ENCODE peak calls at places on chromosomes 5 and 9, in six cellular contexts. P is Peyer's patch, W is type B pancreatic cell, K is neural crest cell, E is GM10248, U is endodermal cell. S is an unnamed sample.

GRCh38 chr9:122371851-122372250 is 1.0 kb downstream of the PTGS1 start:
- DNase-seq in P (no peak), K (no peak), E (no peak), U (no peak), W (no peak), S (no peak)

GRCh38 chr5:41995193-41995592 is 70.1 kb downstream of the FBXO4 start:
- DNase-seq in K (no peak), U (no peak), P (no peak), W (no peak), E (no peak), S (no peak)

GRCh38 chr5:156475831-156476551 is 149.0 kb downstream of the SGCD start:
- DNase-seq in P (no peak), U (peak), K (no peak), W (no peak), E (no peak), S (peak)

GRCh38 chr9:85332487-85332886 is 409.3 kb downstream of the AGTPBP1 start:
- DNase-seq in P (no peak), E (no peak), W (no peak), U (peak), K (no peak), S (no peak)

GRCh38 chr5:151200913-151201445 is 22.9 kb downstream of the CCDC69 start:
- DNase-seq in E (no peak), P (no peak), U (no peak), K (no peak), W (peak), S (no peak)

GRCh38 chr5:13976867-13977479 is 32.5 kb upstream of the DNAH5 start:
- DNase-seq in U (peak), K (peak), P (no peak), W (no peak), E (no peak), S (no peak)

GRCh38 chr5:31827862-31828261 is 188.9 kb downstream of the PDZD2 start:
- DNase-seq in P (no peak), K (no peak), W (no peak), E (no peak), U (no peak), S (no peak)

GRCh38 chr5:138967806-138968448 is 92.8 kb upstream of the LRRTM2 start:
- DNase-seq in W (no peak), E (no peak), P (peak), K (no peak), U (no peak), S (no peak)

GRCh38 chr9:137411670-137412380 is 11.1 kb downstream of the EXD3 start:
- DNase-seq in W (no peak), P (peak), E (peak), U (no peak), K (no peak), S (peak)

DNA sequence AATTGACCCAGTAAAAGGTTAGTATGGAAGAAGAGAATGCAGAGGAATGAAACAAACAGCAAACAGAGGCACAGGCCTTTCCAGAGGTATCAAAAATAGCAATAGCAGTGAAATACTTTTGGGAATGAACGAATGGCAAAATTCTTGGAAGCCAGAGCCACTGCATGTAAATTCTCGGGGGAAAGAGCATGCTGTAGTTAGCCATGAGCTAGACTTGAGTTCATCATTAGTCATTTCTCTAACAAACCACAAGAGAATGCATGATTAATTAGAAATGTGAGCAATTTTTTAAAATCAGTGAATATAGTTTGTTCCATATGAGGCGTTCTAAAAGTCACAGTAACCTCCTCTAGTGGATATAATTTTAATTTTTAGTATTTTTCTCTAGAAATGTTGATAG is 170.3 kb upstream of the PRR16 start:
- DNase-seq in E (no peak), W (no peak), U (no peak), K (no peak), P (no peak), S (peak)
- TF ChIP-seq CTCF in E (no peak), W (no peak), U (no peak), K (no peak), P (no peak), S (no peak)

GRCh38 chr5:82421119-82421518 is 143.0 kb upstream of the RPS23 start:
- DNase-seq in K (no peak), W (no peak), E (no peak), P (no peak), U (no peak), S (no peak)
- TF ChIP-seq CTCF in K (no peak), W (no peak), E (no peak), P (no peak), U (peak), S (no peak)

DNA sequence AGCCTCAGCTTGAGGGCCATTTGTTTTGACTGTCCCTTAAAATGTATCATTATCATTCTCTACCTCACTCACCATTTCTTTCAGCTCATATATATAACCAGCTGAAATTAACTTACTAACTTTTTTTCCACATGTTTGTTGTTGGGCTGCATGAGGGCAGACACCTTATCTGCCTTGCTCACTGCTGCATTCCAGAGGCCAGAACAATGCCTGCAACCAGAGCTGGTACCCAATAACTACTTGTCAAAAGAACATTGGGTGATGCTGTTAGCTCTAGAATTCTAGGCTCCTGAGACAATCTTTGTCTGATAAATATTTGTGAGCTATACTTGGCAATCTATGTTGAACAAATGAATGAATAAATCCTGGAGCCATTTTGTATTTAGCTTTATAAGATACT is 68.3 kb downstream of the HTR4 start:
- DNase-seq in P (no peak), K (no peak), W (no peak), U (peak), E (no peak), S (no peak)
- TF ChIP-seq CTCF in P (no peak), K (no peak), W (no peak), U (peak), E (no peak), S (no peak)

GRCh38 chr9:90726215-90726614 is 75.4 kb upstream of the SYK start:
- DNase-seq in P (no peak), K (no peak), U (peak), E (no peak), W (no peak), S (no peak)
- TF ChIP-seq CTCF in P (no peak), K (peak), U (peak), E (no peak), W (peak), S (no peak)

GRCh38 chr5:64506567-64507321 is 929 bp downstream of the RGS7BP start:
- DNase-seq in K (peak), P (peak), W (no peak), E (no peak), U (peak), S (no peak)
- TF ChIP-seq CTCF in K (peak), P (no peak), W (peak), E (no peak), U (peak), S (no peak)

GRCh38 chr5:174837919-174838902 is 113.8 kb downstream of the MSX2 start:
- DNase-seq in E (no peak), P (no peak), W (no peak), K (peak), U (peak), S (peak)
- TF ChIP-seq CTCF in E (no peak), P (no peak), W (peak), K (peak), U (peak), S (peak)

DNA sequence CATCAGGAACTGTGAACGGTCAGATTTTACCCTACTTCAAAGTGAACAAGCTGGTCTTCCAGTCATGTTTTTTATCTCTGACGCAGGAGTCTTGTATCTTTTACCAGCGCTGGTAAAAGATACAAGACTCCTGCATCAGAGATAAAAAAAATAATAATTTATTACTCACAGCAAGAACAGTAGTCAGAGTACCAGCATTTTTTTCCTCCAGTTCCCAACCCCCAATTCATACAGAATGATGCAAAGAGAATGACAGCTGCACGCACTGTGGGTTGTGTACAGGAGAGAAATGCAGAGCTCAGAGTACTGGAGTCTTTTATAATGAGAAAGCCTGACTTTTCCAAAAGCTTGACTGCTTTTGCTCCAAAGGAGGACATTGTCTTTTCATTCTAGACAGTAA is 14.2 kb upstream of the RANBP6 start:
- DNase-seq in K (no peak), P (no peak), U (no peak), W (no peak), E (no peak), S (no peak)
- TF ChIP-seq CTCF in K (no peak), P (no peak), U (no peak), W (no peak), E (no peak), S (no peak)

DNA sequence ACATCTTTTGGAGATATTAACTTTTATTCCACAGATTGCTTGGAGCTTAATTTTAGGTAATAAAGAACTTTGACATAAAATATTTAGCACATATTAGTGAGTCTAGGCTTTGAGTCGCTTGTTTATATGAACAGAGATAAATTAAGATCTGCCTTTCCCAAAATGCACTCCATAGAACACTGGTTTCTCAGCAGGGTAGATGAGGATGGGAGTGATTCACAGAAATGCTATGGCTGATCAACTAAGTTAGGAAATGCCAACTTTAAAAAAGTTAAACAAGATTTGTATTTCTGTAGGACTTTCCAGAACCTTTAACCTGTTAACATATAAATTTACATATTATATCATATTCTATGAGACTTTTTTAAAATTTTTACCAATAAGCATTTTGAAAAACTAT is 65.2 kb downstream of the STARD4 start:
- DNase-seq in K (no peak), P (no peak), W (no peak), U (no peak), E (no peak), S (no peak)
- TF ChIP-seq CTCF in K (no peak), P (no peak), W (no peak), U (no peak), E (no peak), S (no peak)

GRCh38 chr5:94545870-94546625 is 72.4 kb downstream of the KIAA0825 start:
- DNase-seq in K (no peak), E (no peak), W (no peak), U (no peak), P (no peak), S (no peak)

GRCh38 chr5:94544784-94545318 is 73.6 kb downstream of the KIAA0825 start:
- DNase-seq in W (no peak), U (no peak), P (no peak), E (no peak), K (no peak), S (no peak)

GRCh38 chr5:94538260-94538659 is 80.1 kb downstream of the KIAA0825 start:
- DNase-seq in E (no peak), U (no peak), P (no peak), W (no peak), K (no peak), S (no peak)

GRCh38 chr5:94544031-94544650 is 74.3 kb downstream of the KIAA0825 start:
- DNase-seq in U (no peak), E (no peak), K (no peak), P (no peak), W (no peak), S (no peak)

GRCh38 chr5:94540856-94541494 is 77.4 kb downstream of the KIAA0825 start:
- DNase-seq in K (no peak), E (no peak), U (no peak), P (no peak), W (no peak), S (no peak)
- TF ChIP-seq CTCF in K (no peak), E (no peak), U (no peak), P (no peak), W (no peak), S (no peak)

DNA sequence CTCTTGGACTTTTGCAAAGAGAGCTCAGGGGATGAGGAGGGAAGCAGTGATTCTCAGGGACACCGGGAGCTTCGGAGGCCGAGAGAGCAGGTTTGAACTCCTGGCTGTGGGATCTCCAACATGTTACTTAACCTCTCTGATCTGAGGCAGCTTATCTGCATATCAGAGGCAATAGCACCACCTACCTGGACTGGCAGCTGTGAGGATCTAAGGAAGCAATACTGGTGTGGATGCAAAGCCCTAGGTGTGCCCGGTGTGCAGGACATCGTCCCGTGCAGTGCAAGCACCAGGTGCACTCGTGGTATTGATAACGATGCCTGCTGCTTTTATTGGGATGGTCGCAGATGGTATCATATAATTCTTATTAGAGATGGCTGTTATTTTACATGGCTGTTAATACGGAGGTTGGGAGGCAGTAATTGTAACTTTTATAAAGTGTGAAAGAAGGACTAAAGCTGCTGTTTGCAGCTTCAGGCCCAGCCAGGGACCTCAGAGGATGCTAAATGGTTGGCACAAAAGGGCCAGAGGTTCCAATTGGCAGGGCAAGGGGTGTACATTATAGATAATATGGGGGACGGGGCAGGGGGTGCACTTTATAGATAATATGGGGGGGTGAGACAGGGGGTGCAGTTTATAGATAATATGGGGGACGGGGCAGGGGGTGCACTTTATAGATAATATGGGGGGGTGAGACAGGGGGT is 14.9 kb downstream of the COL5A1 start:
- DNase-seq in W (no peak), P (no peak), K (no peak), E (no peak), U (peak), S (no peak)
- TF ChIP-seq CTCF in W (no peak), P (no peak), K (no peak), E (no peak), U (peak), S (no peak)

S was measured in AG09319.